ENCODE peak calls at places on chromosomes 4 and X, in four cellular contexts. R, O, D and S are unnamed samples.

GRCh38 chr4:174561556-174561955 is 39.3 kb upstream of the HPGD start:
- DNase-seq in R (no peak), O (no peak), D (no peak), S (no peak)

GRCh38 chr4:166501941-166502382 is 628.9 kb downstream of the TLL1 start:
- DNase-seq in R (no peak), O (no peak), D (no peak), S (no peak)

GRCh38 chr4:125505637-125506036 is 190.9 kb downstream of the FAT4 start:
- DNase-seq in R (no peak), O (no peak), D (no peak), S (no peak)

GRCh38 chr4:151921371-151921770 is 160.6 kb upstream of the GATB start:
- DNase-seq in R (peak), O (no peak), D (no peak), S (no peak)

GRCh38 chr4:122146652-122147051 is 5.5 kb upstream of the BLTP1 start:
- DNase-seq in R (no peak), O (no peak), D (no peak), S (no peak)

GRCh38 chr4:147236806-147237205 is 244.1 kb upstream of the EDNRA start:
- DNase-seq in R (no peak), O (no peak), D (no peak), S (no peak)

GRCh38 chr4:185381794-185382193 is 13.9 kb downstream of the LRP2BP start:
- DNase-seq in R (peak), O (no peak), D (no peak), S (no peak)

GRCh38 chr4:106421441-106422296 is 53.1 kb upstream of the GIMD1 start:
- DNase-seq in R (peak), O (no peak), D (no peak), S (no peak)

GRCh38 chr4:121934635-121935034 is 17.2 kb downstream of the TRPC3 start:
- DNase-seq in R (no peak), O (no peak), D (no peak), S (no peak)

GRCh38 chr4:85570388-85570787 is 95.4 kb downstream of the ARHGAP24 start:
- DNase-seq in R (no peak), O (no peak), D (no peak), S (no peak)

GRCh38 chr4:77797239-77797638 is 21.9 kb downstream of the CNOT6L start:
- DNase-seq in R (no peak), O (no peak), D (no peak), S (no peak)

GRCh38 chrX:33175201-33175600 is 36.1 kb downstream of the DMD start:
- DNase-seq in R (no peak), O (no peak), D (no peak), S (no peak)
- H3K27ac ChIP-seq in R (no peak), O (no peak), D (no peak), S (no peak)

GRCh38 chr4:128670434-128670999 is 139.0 kb upstream of the JADE1 start:
- DNase-seq in R (no peak), O (no peak), D (no peak), S (no peak)
- H3K27ac ChIP-seq in R (no peak), O (no peak), D (no peak), S (no peak)

GRCh38 chrX:19003756-19004155 is 19.8 kb upstream of the PHKA2 start:
- DNase-seq in R (peak), O (no peak), D (no peak), S (no peak)
- H3K27ac ChIP-seq in R (no peak), O (no peak), D (no peak), S (no peak)

DNA sequence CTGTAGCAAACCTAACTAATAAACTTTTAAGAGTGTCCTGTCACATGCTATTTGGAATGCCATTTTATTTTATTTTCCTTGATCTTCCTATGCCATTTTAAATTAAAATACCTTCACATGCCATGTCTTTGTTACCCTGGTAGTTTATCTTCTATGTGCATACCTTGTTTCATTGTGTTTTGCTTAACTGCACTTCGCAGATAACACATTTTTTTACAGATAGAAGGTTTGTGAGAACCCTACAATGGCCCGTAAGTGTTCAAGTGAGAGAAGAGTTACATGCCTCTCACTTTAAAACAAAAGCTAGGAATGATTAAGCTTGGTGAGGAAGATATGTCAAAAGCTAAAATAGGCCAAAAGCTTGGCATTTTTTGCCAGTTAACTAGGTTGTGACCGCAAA is 744.1 kb downstream of the STIM2 start:
- DNase-seq in R (no peak), O (no peak), D (no peak), S (no peak)
- H3K27ac ChIP-seq in R (no peak), O (no peak), D (no peak), S (no peak)

GRCh38 chrX:2492536-2493218 is 8.1 kb downstream of the DHRSX start:
- DNase-seq in R (no peak), O (no peak), D (no peak), S (no peak)

GRCh38 chrX:2489446-2490445 is 11.0 kb downstream of the DHRSX start:
- DNase-seq in R (no peak), O (no peak), D (no peak), S (no peak)

GRCh38 chrX:2487366-2487765 is 13.4 kb downstream of the DHRSX start:
- DNase-seq in R (no peak), O (no peak), D (no peak), S (no peak)

GRCh38 chrX:2488621-2489285 is 12.0 kb downstream of the DHRSX start:
- DNase-seq in R (no peak), O (no peak), D (no peak), S (no peak)

GRCh38 chrX:2490634-2491033 is 10.1 kb downstream of the DHRSX start:
- DNase-seq in R (no peak), O (no peak), D (no peak), S (no peak)
- H3K27ac ChIP-seq in R (no peak), O (no peak), D (no peak), S (no peak)

GRCh38 chr4:88660446-88661294 is 37.0 kb downstream of the NAP1L5 start:
- DNase-seq in R (peak), O (no peak), D (no peak), S (no peak)
- H3K27ac ChIP-seq in R (no peak), O (no peak), D (no peak), S (no peak)

DNA sequence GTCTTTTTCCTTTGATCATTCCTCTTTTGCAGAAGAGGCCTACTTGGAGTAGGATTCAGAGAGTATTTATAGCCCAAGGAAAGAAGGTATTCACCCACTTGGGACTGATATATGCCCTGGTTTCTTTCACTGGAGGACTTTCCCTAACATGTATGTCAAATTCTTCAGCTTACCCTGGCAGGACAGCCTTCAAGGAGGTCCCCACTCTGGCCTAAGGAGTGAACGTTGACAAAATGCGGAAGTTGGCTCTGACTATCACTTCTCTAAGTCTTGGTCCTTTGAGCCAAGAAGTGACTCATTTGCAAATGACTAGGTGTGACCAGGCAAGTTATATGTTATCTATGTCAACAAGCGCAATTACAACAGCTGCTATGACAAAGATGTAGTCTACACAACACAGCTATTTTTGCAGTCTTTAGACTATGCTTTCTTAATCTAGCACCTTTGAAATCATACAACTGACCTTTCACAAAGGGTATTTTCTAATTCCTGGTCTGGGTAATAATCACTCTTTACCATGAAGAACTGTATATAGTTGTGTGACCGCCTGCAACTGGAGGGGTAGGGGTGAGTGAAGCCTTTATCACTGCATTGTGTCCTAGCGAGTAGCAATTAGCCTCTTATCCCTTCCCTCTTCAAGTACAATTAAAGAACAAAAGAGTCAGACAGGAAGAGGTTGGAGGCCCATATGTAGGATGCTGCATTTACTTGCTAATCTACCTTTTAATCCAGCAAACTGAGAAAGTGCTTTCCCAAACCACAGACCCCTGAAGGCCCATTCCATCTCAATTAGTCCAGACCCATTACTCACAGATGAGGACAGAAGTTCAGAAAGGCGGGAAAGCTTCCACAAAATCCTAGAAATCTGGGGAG is 50.1 kb downstream of the RASGEF1B start:
- DNase-seq in R (peak), O (peak), D (no peak), S (no peak)
- H3K27ac ChIP-seq in R (peak), O (no peak), D (peak), S (no peak)

GRCh38 chr4:80182237-80182866 is 15.0 kb upstream of the PRDM8 start:
- DNase-seq in R (no peak), O (no peak), D (no peak), S (no peak)
- H3K27ac ChIP-seq in R (no peak), O (no peak), D (no peak), S (no peak)